ENCODE peak calls at places on chromosomes 7 and 10, in five cellular contexts. A, M, I, B and H are unnamed samples.

GRCh38 chr10:26292058-26292457 is 75.5 kb downstream of the GAD2 start:
- DNase-seq in A (peak), M (no peak), I (no peak), B (no peak), H (no peak)

GRCh38 chr7:134703781-134704180 is 57.1 kb downstream of the BPGM start:
- DNase-seq in A (no peak), M (peak), I (no peak), B (no peak), H (peak)

GRCh38 chr7:73521636-73522080 is 435 bp downstream of the BAZ1B start:
- DNase-seq in A (peak), M (peak), I (peak), B (peak), H (peak)

GRCh38 chr10:46522295-46523118 is 34.0 kb downstream of the GPRIN2 start:
- DNase-seq in A (no peak), M (no peak), I (no peak), B (no peak), H (no peak)

GRCh38 chr7:100057006-100057405 is 7.4 kb downstream of the ZSCAN21 start:
- DNase-seq in A (no peak), M (no peak), I (no peak), B (no peak), H (no peak)

GRCh38 chr10:51510231-51510630 is 189.2 kb downstream of the CSTF2T start:
- DNase-seq in A (no peak), M (peak), I (no peak), B (no peak), H (no peak)

GRCh38 chr7:18163091-18163490 is 135.4 kb upstream of the PRPS1L1 start:
- DNase-seq in A (no peak), M (no peak), I (no peak), B (no peak), H (no peak)

GRCh38 chr10:5930272-5930671 is 40.2 kb downstream of the FBH1 start:
- DNase-seq in A (no peak), M (no peak), I (no peak), B (no peak), H (no peak)

GRCh38 chr7:14021069-14021468 is 31.6 kb upstream of the ETV1 start:
- DNase-seq in A (no peak), M (peak), I (no peak), B (no peak), H (peak)

GRCh38 chr10:22805304-22805703 is 90.9 kb upstream of the PIP4K2A start:
- DNase-seq in A (no peak), M (peak), I (no peak), B (no peak), H (peak)

GRCh38 chr10:102055647-102056419 is at the start of gene ARMH3:
- DNase-seq in A (peak), M (peak), I (peak), B (peak), H (peak)
- H3K18ac ChIP-seq in A (peak), M (peak), I (peak), B (no peak), H (peak)

DNA sequence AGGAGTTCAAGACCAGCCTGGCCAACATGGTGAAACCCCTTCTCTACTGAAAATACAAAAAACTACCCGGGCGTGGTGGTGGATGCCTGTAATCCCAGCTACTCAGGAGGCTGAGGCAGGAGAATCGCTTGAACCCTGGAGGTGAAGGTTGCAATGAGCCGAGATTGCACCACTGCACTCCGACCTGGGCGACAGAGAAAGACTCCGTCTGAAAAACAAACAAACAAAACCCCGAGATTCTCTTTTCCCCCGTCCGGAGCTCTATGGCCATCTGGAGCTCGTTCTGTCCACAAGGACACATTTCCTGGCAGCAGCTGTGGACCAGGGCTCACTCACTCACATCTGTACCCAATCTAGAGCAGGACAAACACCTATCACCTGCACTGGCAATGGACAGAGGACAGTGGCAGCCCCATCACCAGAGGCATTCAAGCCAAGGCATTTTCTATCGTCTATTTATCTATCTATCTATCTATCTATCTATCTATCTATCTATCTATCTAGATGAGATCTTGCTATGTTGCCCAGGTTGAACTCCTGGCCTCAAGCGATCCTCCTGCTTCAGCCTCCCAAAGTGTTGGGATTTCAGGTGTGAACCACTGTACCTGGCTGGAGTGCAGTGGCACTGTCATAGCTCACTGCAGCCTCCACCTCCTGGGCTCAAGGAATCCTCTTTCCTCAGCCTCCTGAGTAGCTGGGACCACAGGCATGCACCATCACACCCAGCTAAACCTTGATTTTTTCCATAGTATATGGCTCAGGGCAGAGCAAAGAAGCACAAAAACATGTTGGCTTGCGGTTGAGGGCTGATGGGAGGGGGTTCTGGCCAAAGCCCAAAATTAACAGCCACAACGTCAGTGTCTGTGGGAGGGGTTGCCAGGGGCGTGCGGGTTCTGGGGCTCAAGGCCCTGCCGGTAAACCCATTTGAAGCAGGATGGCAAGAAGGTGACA is 167.2 kb upstream of the TNRC18 start:
- DNase-seq in A (no peak), M (peak), I (no peak), B (no peak), H (no peak)
- H3K27ac ChIP-seq in A (no peak), M (peak), I (peak), B (no peak), H (no peak)

DNA sequence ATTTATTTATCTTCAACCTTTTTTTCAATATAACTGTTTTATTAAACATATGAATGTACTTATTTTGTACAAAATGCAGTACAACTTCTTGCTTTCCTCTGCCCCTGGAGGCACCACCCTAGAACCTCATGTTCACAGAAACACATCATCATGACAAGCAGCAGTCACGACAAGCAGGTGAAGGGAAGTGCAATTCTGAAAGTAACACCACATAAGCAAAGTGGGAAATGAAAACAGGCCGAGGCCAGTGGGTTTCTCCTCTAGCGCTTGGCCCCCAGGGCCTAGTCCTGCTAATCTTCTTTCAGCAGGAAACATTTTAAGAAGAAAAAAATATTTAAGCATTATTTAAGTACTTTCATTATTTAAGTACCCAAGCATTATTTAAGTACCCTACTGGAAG is 598.1 kb downstream of the SH2D4B start:
- DNase-seq in A (no peak), M (no peak), I (no peak), B (no peak), H (no peak)
- H3K9ac ChIP-seq in A (no peak), M (no peak), I (no peak), B (no peak), H (no peak)

DNA sequence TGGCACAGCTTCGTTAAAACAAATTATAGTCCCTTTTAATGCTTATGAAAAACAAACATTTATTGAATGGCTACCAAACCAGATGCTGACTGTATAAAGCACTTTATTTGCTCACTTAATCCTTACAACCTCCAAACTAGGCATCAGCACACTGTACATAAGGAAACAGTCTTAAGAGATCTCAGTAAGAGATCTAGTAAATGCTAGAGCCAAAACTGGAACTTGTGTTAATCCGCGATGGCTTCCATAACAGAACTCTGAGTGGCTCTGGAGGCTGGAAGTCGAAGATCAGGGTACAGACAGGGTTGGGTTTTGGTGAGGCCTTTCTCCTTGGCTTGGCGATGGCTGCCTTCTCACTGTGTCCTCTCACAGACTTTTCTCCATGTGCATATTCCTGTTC is 27.0 kb downstream of the PDZD8 start:
- DNase-seq in A (no peak), M (no peak), I (no peak), B (no peak), H (no peak)
- H3K18ac ChIP-seq in A (no peak), M (no peak), I (no peak), B (no peak), H (no peak)

GRCh38 chr7:121330053-121330833 is 1.4 kb downstream of the WNT16 start:
- DNase-seq in A (peak), M (no peak), I (no peak), B (peak), H (peak)
- H3K27ac ChIP-seq in A (no peak), M (no peak), I (no peak), B (no peak), H (no peak)

GRCh38 chr7:5692845-5693278 is 88.6 kb downstream of the RNF216 start:
- DNase-seq in A (no peak), M (peak), I (peak), B (no peak), H (no peak)
- H3K9ac ChIP-seq in A (no peak), M (peak), I (no peak), B (no peak), H (no peak)